ENCODE peak calls at places on chromosomes 13 and 19, in eight cellular contexts. G, T, S, F, O, P, U and Z are unnamed samples.

GRCh38 chr13:109655206-109655600 is 131.2 kb downstream of the IRS2 start:
- DNase-seq in O (no peak), T (no peak), U (no peak), F (no peak), P (no peak), G (no peak), S (no peak), Z (no peak)

GRCh38 chr13:51684076-51684475 is 99.8 kb downstream of the WDFY2 start:
- DNase-seq in F (no peak), P (no peak), S (no peak), T (no peak), G (no peak), U (no peak), O (no peak), Z (no peak)

GRCh38 chr13:29526741-29527140 is 68.7 kb downstream of the SLC7A1 start:
- DNase-seq in P (no peak), F (no peak), O (no peak), U (no peak), T (no peak), G (no peak), S (no peak), Z (no peak)

GRCh38 chr19:33390120-33390907 is 16.8 kb downstream of the CEBPG start:
- DNase-seq in F (no peak), T (peak), U (no peak), G (no peak), O (no peak), P (no peak), S (no peak), Z (peak)

GRCh38 chr19:42634409-42635232 is 39.9 kb upstream of the CEACAM8 start:
- DNase-seq in U (no peak), F (peak), S (peak), G (no peak), O (no peak), P (peak), T (no peak), Z (no peak)

GRCh38 chr19:42132030-42132628 is at the start of gene POU2F2:
- DNase-seq in U (peak), T (peak), P (no peak), F (peak), S (peak), O (peak), G (peak), Z (peak)

GRCh38 chr19:18435185-18435841 is 2.6 kb downstream of the ISYNA1 start:
- DNase-seq in T (no peak), S (no peak), U (no peak), O (no peak), P (no peak), F (no peak), G (no peak), Z (no peak)

GRCh38 chr13:43676320-43676719 is 110.5 kb downstream of the ENOX1 start:
- DNase-seq in O (no peak), P (no peak), U (no peak), G (no peak), T (no peak), S (no peak), F (no peak), Z (no peak)

GRCh38 chr19:6260912-6261636 is 18.7 kb downstream of the MLLT1 start:
- DNase-seq in P (no peak), G (no peak), U (no peak), S (peak), F (peak), T (no peak), O (no peak), Z (no peak)

GRCh38 chr19:19546751-19547162 is 8.7 kb downstream of the CILP2 start:
- DNase-seq in G (no peak), P (no peak), S (no peak), O (no peak), U (no peak), F (no peak), T (no peak), Z (no peak)

GRCh38 chr13:44565881-44566280 is 10.2 kb downstream of the TSC22D1 start:
- DNase-seq in O (no peak), P (no peak), T (no peak), G (no peak), F (no peak), S (no peak), U (no peak), Z (no peak)

GRCh38 chr19:36771275-36772231 is 1.1 kb downstream of the ZNF850 start:
- DNase-seq in P (no peak), F (peak), U (peak), G (peak), S (peak), O (peak), T (peak), Z (peak)

GRCh38 chr19:14167594-14168138 is 31.3 kb upstream of the ASF1B start:
- DNase-seq in S (peak), P (no peak), F (no peak), O (peak), T (no peak), U (peak), G (no peak), Z (no peak)

GRCh38 chr19:23957660-23958281 is 43.1 kb downstream of the ZNF726 start:
- DNase-seq in S (no peak), F (peak), T (no peak), P (peak), G (no peak), U (no peak), O (no peak), Z (no peak)

GRCh38 chr19:28505933-28506332 is 707.0 kb downstream of the UQCRFS1 start:
- DNase-seq in O (no peak), F (no peak), U (no peak), G (no peak), P (no peak), S (no peak), T (peak), Z (no peak)

GRCh38 chr19:43784981-43785808 is 4.4 kb upstream of the KCNN4 start:
- DNase-seq in G (no peak), T (no peak), F (peak), U (peak), P (peak), O (peak), S (peak), Z (peak)

GRCh38 chr13:100473087-100473486 is 115.5 kb downstream of the GGACT start:
- DNase-seq in G (no peak), P (no peak), F (no peak), O (no peak), U (no peak), T (no peak), S (no peak), Z (no peak)

GRCh38 chr19:51025809-51026553 is 435 bp downstream of the KLK11 start:
- DNase-seq in U (no peak), S (no peak), G (no peak), O (no peak), P (no peak), F (no peak), T (no peak), Z (no peak)

GRCh38 chr19:13872695-13873389 is 4.1 kb upstream of the NANOS3 start:
- DNase-seq in G (no peak), O (no peak), U (no peak), T (no peak), P (no peak), F (no peak), S (no peak), Z (no peak)

GRCh38 chr13:110893571-110893970 is 21.3 kb downstream of the ANKRD10 start:
- DNase-seq in G (no peak), O (no peak), P (no peak), T (no peak), F (no peak), U (no peak), S (no peak), Z (no peak)

GRCh38 chr19:35623327-35624010 is 5.4 kb upstream of the RBM42 start:
- DNase-seq in U (no peak), O (no peak), F (no peak), T (no peak), G (peak), S (no peak), P (no peak), Z (no peak)

GRCh38 chr19:44741841-44742352 is 6.6 kb upstream of the BCL3 start:
- DNase-seq in T (peak), G (peak), P (no peak), S (no peak), O (no peak), U (peak), F (peak), Z (peak)

GRCh38 chr13:42477588-42478190 is 96.3 kb upstream of the TNFSF11 start:
- DNase-seq in U (no peak), P (no peak), G (peak), T (no peak), S (no peak), F (no peak), O (no peak), Z (no peak)

GRCh38 chr19:8585894-8586750 is 8.9 kb upstream of the MYO1F start:
- DNase-seq in S (peak), U (peak), F (no peak), P (no peak), T (no peak), O (peak), G (no peak), Z (no peak)

GRCh38 chr19:6963937-6964336 is 57.3 kb downstream of the MBD3L2B start:
- DNase-seq in G (no peak), F (no peak), S (peak), T (no peak), O (peak), U (peak), P (no peak), Z (no peak)

GRCh38 chr19:2744113-2744512 is 4.3 kb upstream of the SLC39A3 start:
- DNase-seq in U (no peak), T (no peak), O (no peak), P (no peak), G (no peak), S (no peak), F (no peak), Z (no peak)

GRCh38 chr19:38090561-38090960 is 133.5 kb downstream of the DPF1 start:
- DNase-seq in S (no peak), G (peak), F (no peak), P (no peak), O (no peak), T (no peak), U (no peak), Z (no peak)

GRCh38 chr13:48398450-48399095 is 14.3 kb downstream of the LPAR6 start:
- DNase-seq in P (no peak), O (no peak), F (no peak), G (no peak), S (no peak), U (no peak), T (no peak), Z (no peak)

GRCh38 chr13:86881390-86881789 is 789.8 kb upstream of the SLITRK5 start:
- DNase-seq in P (no peak), O (no peak), U (no peak), T (no peak), G (no peak), S (no peak), F (no peak), Z (no peak)

GRCh38 chr13:36193151-36193855 is 21.1 kb downstream of the SOHLH2 start:
- DNase-seq in F (peak), O (no peak), G (no peak), U (no peak), S (no peak), P (peak), T (no peak), Z (no peak)

GRCh38 chr13:43991773-43992201 is 112.1 kb downstream of the LACC1 start:
- DNase-seq in F (no peak), P (peak), U (no peak), S (no peak), G (no peak), O (no peak), T (no peak), Z (no peak)

GRCh38 chr19:7216373-7216902 is 77.8 kb downstream of the INSR start:
- DNase-seq in S (no peak), G (no peak), F (no peak), T (no peak), U (no peak), O (no peak), P (no peak), Z (no peak)